ENCODE peak calls at places on chromosomes 7 and 10, in five cellular contexts. A, Q, X, R and I are unnamed samples.

GRCh38 chr7:100093498-100093897 is 4.7 kb downstream of the COPS6 start:
- DNase-seq in R (no peak), Q (no peak), A (no peak), X (no peak), I (no peak)

GRCh38 chr10:79320785-79321493 is 26.3 kb upstream of the PPIF start:
- DNase-seq in Q (peak), X (no peak), R (no peak), A (no peak), I (no peak)

GRCh38 chr7:36747251-36747968 is 23.1 kb upstream of the AOAH start:
- DNase-seq in A (no peak), Q (no peak), X (no peak), R (no peak), I (no peak)

GRCh38 chr10:80205478-80206276 is at the start of gene ANXA11:
- DNase-seq in Q (peak), A (peak), X (peak), R (peak), I (peak)

GRCh38 chr7:24724451-24725190 is 32.6 kb downstream of the GSDME start:
- DNase-seq in R (no peak), X (no peak), Q (no peak), A (no peak), I (no peak)

GRCh38 chr7:20484366-20484765 is 131.1 kb upstream of the ABCB5 start:
- DNase-seq in R (no peak), Q (no peak), A (no peak), X (no peak), I (no peak)

GRCh38 chr7:143405671-143406352 is 2.8 kb downstream of the EPHA1 start:
- DNase-seq in A (no peak), R (no peak), X (no peak), Q (no peak), I (peak)

GRCh38 chr10:74008212-74008731 is 10.4 kb downstream of the VCL start:
- DNase-seq in R (no peak), Q (no peak), A (no peak), X (no peak), I (no peak)

GRCh38 chr7:106462365-106462859 is 177.6 kb upstream of the NAMPT start:
- DNase-seq in Q (peak), R (peak), X (peak), A (peak), I (peak)

GRCh38 chr7:79091661-79092060 is 361.8 kb downstream of the MAGI2 start:
- DNase-seq in A (no peak), R (no peak), Q (no peak), X (no peak), I (no peak)

GRCh38 chr10:30343962-30344361 is 5.1 kb downstream of the MTPAP start:
- DNase-seq in R (no peak), A (no peak), Q (no peak), X (no peak), I (no peak)

DNA sequence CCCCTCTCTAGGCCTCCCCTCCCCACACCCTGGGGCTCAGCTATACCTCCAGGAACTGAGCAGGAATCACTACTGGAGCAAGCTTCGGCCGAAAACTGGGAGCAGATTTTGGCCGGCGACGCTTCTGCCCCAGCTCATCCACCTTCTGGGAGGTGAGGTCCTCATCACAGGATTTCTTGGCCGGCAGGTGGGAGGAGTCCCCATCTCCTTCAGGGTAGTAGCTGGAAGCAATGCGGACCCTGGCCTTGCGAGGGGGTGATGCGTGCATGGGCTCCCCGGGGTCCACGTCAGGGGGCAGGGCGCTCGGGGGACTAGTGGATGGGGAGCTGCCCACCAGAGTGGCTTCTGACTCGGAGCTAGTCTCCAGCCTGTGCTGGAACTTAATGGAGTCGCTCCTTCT is 105.5 kb downstream of the DLG5 start:
- DNase-seq in R (no peak), A (no peak), Q (no peak), X (no peak), I (no peak)
- TF ChIP-seq JUNB in R (no peak), A (no peak), Q (no peak), X (no peak), I (no peak)

GRCh38 chr7:2732959-2733584 is 45.1 kb downstream of the AMZ1 start:
- DNase-seq in A (no peak), R (no peak), Q (no peak), X (peak), I (no peak)
- TF ChIP-seq JUNB in A (no peak), R (no peak), Q (no peak), X (no peak), I (no peak)

GRCh38 chr10:44650576-44651394 is 260.4 kb upstream of the TMEM72 start:
- DNase-seq in R (no peak), A (no peak), X (no peak), Q (no peak), I (no peak)
- TF ChIP-seq JUNB in R (no peak), A (no peak), X (no peak), Q (no peak), I (no peak)

GRCh38 chr10:47458466-47459154 is 25.3 kb downstream of the ANXA8 start:
- DNase-seq in X (no peak), R (no peak), A (no peak), Q (peak), I (no peak)

GRCh38 chr10:47457826-47458225 is 26.1 kb downstream of the ANXA8 start:
- DNase-seq in A (no peak), Q (no peak), X (no peak), R (no peak), I (no peak)

GRCh38 chr10:47457528-47457820 is 26.4 kb downstream of the ANXA8 start:
- DNase-seq in R (no peak), Q (no peak), X (no peak), A (no peak), I (no peak)

GRCh38 chr10:47456096-47456485 is 27.8 kb downstream of the ANXA8 start:
- DNase-seq in X (no peak), R (no peak), A (no peak), Q (no peak), I (no peak)

DNA sequence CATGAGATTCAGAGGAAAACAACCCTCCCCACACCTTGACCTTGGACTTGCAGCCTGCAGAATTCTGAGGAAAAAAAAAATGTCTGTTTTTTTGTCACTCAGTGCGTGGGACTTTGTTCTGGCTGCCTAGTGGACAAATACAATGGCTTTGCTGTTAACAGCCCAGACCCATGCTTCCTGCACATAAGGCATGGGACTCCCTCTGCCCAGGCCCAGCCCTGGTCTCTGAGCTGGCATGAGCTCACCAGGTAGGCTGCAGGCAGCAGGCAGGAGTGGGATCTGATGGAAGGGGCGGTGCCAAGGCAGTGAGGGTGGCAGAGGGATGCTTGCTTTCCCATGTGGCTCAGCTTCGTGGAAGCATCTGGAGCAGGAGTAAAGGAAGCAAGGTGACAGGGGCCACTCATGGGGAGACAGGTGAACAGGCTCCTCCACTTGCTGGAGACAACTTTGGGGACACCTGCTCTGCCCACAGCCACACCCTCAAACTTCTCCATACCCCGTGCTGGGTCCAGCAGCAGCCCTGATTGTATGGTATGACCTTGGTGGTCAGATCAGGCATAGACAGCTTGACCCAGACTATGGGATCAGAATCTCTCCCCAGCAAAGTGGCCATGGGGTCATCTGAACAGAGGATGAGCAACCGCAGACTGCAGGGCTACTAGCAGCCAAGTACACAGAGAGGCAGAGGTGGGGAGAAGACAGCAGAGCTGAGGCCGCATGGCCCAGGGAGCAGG is 27.0 kb downstream of the ANXA8 start:
- DNase-seq in X (no peak), R (peak), Q (no peak), A (no peak), I (no peak)
- TF ChIP-seq JUNB in X (no peak), R (no peak), Q (no peak), A (no peak), I (no peak)

GRCh38 chr10:120039066-120039465 is 146.5 kb downstream of the SEC23IP start:
- DNase-seq in X (no peak), R (no peak), Q (no peak), A (no peak), I (no peak)

GRCh38 chr10:120042705-120043104 is 150.2 kb downstream of the SEC23IP start:
- DNase-seq in R (no peak), A (no peak), X (no peak), Q (no peak), I (no peak)

GRCh38 chr10:120039826-120040225 is 147.3 kb downstream of the SEC23IP start:
- DNase-seq in R (no peak), Q (no peak), A (no peak), X (no peak), I (no peak)

GRCh38 chr10:120041807-120042545 is 149.4 kb downstream of the SEC23IP start:
- DNase-seq in R (no peak), Q (no peak), X (no peak), A (no peak), I (no peak)
- TF ChIP-seq JUNB in R (no peak), Q (no peak), X (no peak), A (no peak), I (no peak)

GRCh38 chr10:120217736-120218135 is 239.3 kb upstream of the PLPP4 start:
- DNase-seq in A (no peak), R (no peak), Q (no peak), X (no peak), I (peak)

DNA sequence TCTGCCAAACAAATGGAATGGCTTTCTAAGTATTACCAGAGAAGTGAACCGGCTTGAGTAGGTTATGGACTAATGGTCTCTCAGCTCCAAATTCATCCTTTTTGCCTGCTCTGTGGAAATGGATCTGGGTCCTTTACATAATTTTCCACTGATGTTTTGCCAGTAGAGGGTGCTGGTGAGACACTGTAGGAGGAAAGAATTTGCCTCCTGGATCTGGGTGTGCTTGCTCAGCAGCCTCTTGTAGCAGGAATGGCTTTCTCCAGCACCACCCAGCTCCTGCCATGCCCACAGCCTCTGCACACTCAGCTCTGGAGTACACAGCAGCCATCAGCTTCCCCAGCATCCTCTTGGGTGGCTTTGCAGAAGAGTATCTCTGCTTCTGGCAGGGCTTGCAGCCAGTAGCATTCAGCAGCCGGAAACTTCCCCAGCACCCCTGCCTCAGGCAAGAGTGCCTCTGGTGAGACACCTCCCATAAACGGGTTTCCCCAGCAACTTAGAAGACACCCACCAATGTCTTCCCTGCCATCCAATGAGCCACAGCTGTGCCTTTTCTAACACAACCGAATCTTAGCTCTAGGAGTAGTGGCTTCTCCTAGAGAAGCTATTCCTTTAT is 235.0 kb upstream of the PLPP4 start:
- DNase-seq in X (peak), A (no peak), Q (peak), R (peak), I (peak)
- TF ChIP-seq JUNB in X (no peak), A (no peak), Q (no peak), R (no peak), I (no peak)

GRCh38 chr10:36474456-36474855 is 650.9 kb upstream of the ANKRD30A start:
- DNase-seq in R (no peak), A (no peak), Q (no peak), X (no peak), I (no peak)

GRCh38 chr10:36468620-36469019 is 656.8 kb upstream of the ANKRD30A start:
- DNase-seq in Q (no peak), R (no peak), A (no peak), X (no peak), I (no peak)

GRCh38 chr10:36465604-36466379 is 659.6 kb upstream of the ANKRD30A start:
- DNase-seq in R (no peak), Q (no peak), A (no peak), X (no peak), I (no peak)

GRCh38 chr10:36473122-36473521 is 652.3 kb upstream of the ANKRD30A start:
- DNase-seq in Q (no peak), X (no peak), R (no peak), A (no peak), I (no peak)

DNA sequence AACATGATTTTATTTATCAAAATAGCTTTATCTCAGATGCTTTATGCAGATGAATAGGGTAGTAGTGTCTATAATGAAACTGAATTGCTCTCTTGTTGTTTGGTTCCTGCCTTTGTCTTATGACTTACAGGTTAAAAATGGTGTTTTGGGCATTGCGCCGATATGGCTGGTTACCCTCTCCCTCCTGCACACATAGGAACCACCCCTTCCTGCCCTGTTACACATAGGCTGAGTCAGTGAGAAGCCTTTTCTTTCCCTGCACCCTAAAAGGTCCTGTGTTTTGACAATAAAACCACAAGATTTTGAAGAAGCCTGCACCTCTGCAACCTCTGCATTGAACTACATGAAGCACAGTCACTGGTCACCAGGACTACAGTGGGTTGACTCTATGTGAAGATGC is 655.8 kb upstream of the ANKRD30A start:
- DNase-seq in R (no peak), Q (no peak), A (no peak), X (no peak), I (no peak)
- TF ChIP-seq JUNB in R (no peak), Q (no peak), A (no peak), X (no peak), I (no peak)

GRCh38 chr10:86365346-86366032 is 1.1 kb downstream of the GRID1 start:
- DNase-seq in Q (no peak), A (no peak), X (no peak), R (no peak), I (peak)
- TF ChIP-seq JUNB in Q (no peak), A (no peak), X (no peak), R (no peak), I (no peak)

DNA sequence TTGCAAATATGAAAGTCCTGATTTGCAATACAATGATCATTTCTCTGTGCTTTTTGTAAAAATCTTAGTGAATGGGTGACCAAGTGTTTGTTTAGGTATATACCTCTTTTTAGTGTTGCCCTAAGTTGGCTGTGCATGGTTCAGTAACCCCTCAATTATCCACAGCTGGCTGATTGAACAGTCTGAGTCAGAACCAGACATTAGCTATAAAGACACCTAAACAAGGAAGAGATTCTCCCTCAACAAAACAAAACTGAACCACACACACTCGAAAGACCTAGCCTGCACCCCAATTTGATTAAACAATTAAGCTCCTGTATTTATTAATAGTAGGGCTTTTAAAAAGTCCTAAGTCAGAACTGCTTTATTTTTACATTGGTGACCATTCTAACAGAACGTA is 2.8 kb downstream of the RSBN1L start:
- DNase-seq in A (peak), X (no peak), R (no peak), Q (no peak), I (no peak)
- TF ChIP-seq JUNB in A (peak), X (no peak), R (no peak), Q (no peak), I (no peak)